ENCODE peak calls at places on chromosomes 12 and 14, in nine cellular contexts. U is NCI-H2081; F is Right ventricle myocardium inferior; S is RPMI7951; H is H4; P is NCI-H2029; Q is hypothalamus; G is ELR; B is activated CD8-positive, alpha-beta memory T cell treated with anti-CD3 and anti-CD28 coated beads, Interleukin-2, amount 50 U/mL, for 4 hours. W is an unnamed sample.

GRCh38 chr14:71783101-71783500 is 149.1 kb upstream of the RGS6 start:
- DNase-seq in U (no peak), P (no peak), Q (no peak), G (no peak), H (no peak), S (no peak), B (no peak), F (no peak), W (no peak)

GRCh38 chr14:61514006-61514830 is 181.1 kb upstream of the HIF1A start:
- DNase-seq in P (no peak), S (peak; percentile 85), B (no peak), Q (no peak), G (no peak), U (no peak), H (no peak), F (no peak), W (no peak)

GRCh38 chr12:4478933-4479332 is 33.3 kb upstream of the FGF6 start:
- DNase-seq in Q (no peak), U (no peak), P (no peak), F (no peak), H (no peak), B (no peak), G (no peak), S (no peak), W (no peak)

GRCh38 chr12:106195638-106196037 is 52.2 kb downstream of the CKAP4 start:
- DNase-seq in F (peak; percentile 70), G (no peak), B (no peak), Q (peak; percentile 41), P (no peak), U (no peak), S (peak; percentile 89), H (no peak), W (no peak)

GRCh38 chr14:67332468-67332867 is 27.1 kb downstream of the ATP6V1D start:
- DNase-seq in P (no peak), S (peak; percentile 17), G (peak; percentile 58), F (no peak), B (no peak), U (no peak), H (no peak), Q (no peak), W (no peak)

GRCh38 chr12:54390668-54391551 is 6.4 kb upstream of the ZNF385A start:
- DNase-seq in P (peak; percentile 22), Q (peak; percentile 60), G (no peak), H (no peak), B (peak; percentile 74), U (peak; percentile 61), S (no peak), F (no peak), W (peak; percentile 75)

GRCh38 chr12:124328116-124328515 is 33.2 kb downstream of the RFLNA start:
- DNase-seq in Q (no peak), F (no peak), B (no peak), H (no peak), S (no peak), P (no peak), U (no peak), G (no peak), W (no peak)

GRCh38 chr14:100221419-100222218 is 17.3 kb upstream of the YY1 start:
- DNase-seq in S (peak; percentile 53), F (peak; percentile 66), U (peak; percentile 66), B (peak; percentile 68), G (peak; percentile 64), H (no peak), P (peak; percentile 34), Q (no peak), W (peak; percentile 69)

GRCh38 chr14:93047661-93048060 is 68.1 kb downstream of the ITPK1 start:
- DNase-seq in B (no peak), U (no peak), H (no peak), S (no peak), P (no peak), G (no peak), F (no peak), Q (no peak), W (no peak)

GRCh38 chr14:100536141-100536540 is 51.1 kb downstream of the BEGAIN start:
- DNase-seq in P (no peak), S (no peak), F (peak; percentile 48), G (no peak), H (no peak), U (no peak), Q (no peak), B (no peak), W (no peak)

GRCh38 chr12:6200266-6201198 is at the start of gene CD9:
- DNase-seq in B (peak; percentile 59), Q (peak; percentile 51), S (peak; percentile 58), H (peak; percentile 62), U (no peak), G (peak; percentile 75), F (peak; percentile 79), P (peak; percentile 32), W (peak; percentile 67)

GRCh38 chr12:130764073-130764472 is 48.0 kb upstream of the RIMBP2 start:
- DNase-seq in G (peak; percentile 20), Q (no peak), P (no peak), S (peak; percentile 29), B (no peak), F (no peak), H (no peak), U (no peak), W (no peak)

GRCh38 chr14:69475194-69475818 is 9.2 kb upstream of the PLEKHD1 start:
- DNase-seq in F (no peak), H (peak; percentile 70), B (no peak), Q (no peak), S (peak; percentile 35), U (peak; percentile 67), P (no peak), G (peak; percentile 55), W (peak; percentile 18)

GRCh38 chr14:35223927-35224326 is 68.3 kb upstream of the PSMA6 start:
- DNase-seq in B (no peak), H (no peak), S (no peak), G (peak; percentile 23), Q (no peak), F (no peak), U (no peak), P (no peak), W (no peak)

GRCh38 chr12:30816742-30817465 is 62.2 kb upstream of the CAPRIN2 start:
- DNase-seq in Q (no peak), B (no peak), H (no peak), F (no peak), U (no peak), P (no peak), S (no peak), G (no peak), W (no peak)

GRCh38 chr12:25997401-25997973 is 39.0 kb downstream of the RASSF8 start:
- DNase-seq in H (peak; percentile 63), F (no peak), G (peak; percentile 97), Q (no peak), B (no peak), U (no peak), S (peak; percentile 93), P (no peak), W (peak; percentile 32)